ENCODE peak calls at places on chromosomes 4 and X, in nine cellular contexts. X is HuH-7, A is activated T-helper 1 cell treated with Interleukin-2 at 50 U/mL for 16 hours, K is epithelial cell of prostate, O is GM04503, S is AG20443, J is T-helper 2 cell, M is DMS79, V is left ventricle myocardium inferior. N is an unnamed sample.

GRCh38 chrX:136268051-136269048 is 17.1 kb upstream of the MAP7D3 start:
- DNase-seq in J (peak), V (no peak), S (peak), A (peak), M (no peak), K (no peak), X (peak), O (no peak), N (no peak)

GRCh38 chr4:183142566-183143545 is 43.8 kb downstream of the WWC2 start:
- DNase-seq in A (no peak), X (no peak), J (no peak), V (peak), S (peak), M (peak), K (peak), O (peak), N (no peak)

GRCh38 chr4:189533603-189534002 is 407.1 kb upstream of the FRG1 start:
- DNase-seq in A (no peak), M (no peak), O (no peak), J (no peak), S (no peak), X (no peak), V (no peak), K (no peak), N (no peak)

GRCh38 chrX:140767646-140768045 is 58.1 kb downstream of the LINC00632 start:
- DNase-seq in A (no peak), M (no peak), V (no peak), O (no peak), J (no peak), K (no peak), S (no peak), X (no peak), N (no peak)

GRCh38 chrX:127726227-127726626 is 326.0 kb downstream of the ACTRT1 start:
- DNase-seq in V (no peak), M (no peak), O (no peak), J (no peak), A (no peak), K (no peak), X (no peak), S (no peak), N (no peak)

GRCh38 chrX:68534696-68535095 is 35.8 kb downstream of the YIPF6 start:
- DNase-seq in V (no peak), K (no peak), S (peak), O (no peak), M (no peak), A (no peak), X (no peak), J (no peak), N (no peak)

GRCh38 chr4:169108303-169108702 is 98.2 kb upstream of the CBR4 start:
- DNase-seq in V (no peak), K (no peak), S (no peak), M (no peak), A (no peak), O (no peak), J (no peak), X (no peak), N (no peak)

GRCh38 chr4:1533501-1534064 is 127.3 kb upstream of the NKX1-1 start:
- DNase-seq in S (no peak), M (no peak), K (no peak), V (peak), X (no peak), O (no peak), A (no peak), J (no peak), N (no peak)

GRCh38 chr4:144655491-144655890 is 9.5 kb downstream of the HHIP start:
- DNase-seq in O (no peak), X (no peak), S (no peak), A (no peak), J (no peak), K (no peak), V (no peak), M (no peak), N (no peak)

GRCh38 chrX:68978211-68978780 is 149.5 kb downstream of the EFNB1 start:
- DNase-seq in S (peak), O (no peak), X (no peak), K (no peak), J (no peak), V (no peak), A (no peak), M (no peak), N (no peak)

GRCh38 chr4:149987777-149988410 is 90.4 kb upstream of the DCLK2 start:
- DNase-seq in A (no peak), O (no peak), J (no peak), M (no peak), S (no peak), K (no peak), X (no peak), V (no peak), N (no peak)

GRCh38 chr4:104128031-104128849 is 366.5 kb downstream of the CXXC4 start:
- DNase-seq in S (no peak), K (no peak), M (no peak), A (no peak), X (no peak), O (no peak), V (no peak), J (no peak), N (no peak)

GRCh38 chr4:6591305-6591704 is 16.3 kb downstream of the MAN2B2 start:
- DNase-seq in A (no peak), M (no peak), S (no peak), V (no peak), X (no peak), O (no peak), K (no peak), J (no peak), N (peak)

N was measured in NCI-H187.